ENCODE peak calls at places on chromosomes 16 and 17, in six cellular contexts. Y is mucosa of descending colon, P is brain microvascular endothelial cell, B is Peyer's patch, M is A549, R is neural progenitor cell. U is an unnamed sample.

GRCh38 chr16:50152807-50153647 is at the start of gene TENT4B:
- DNase-seq in B (peak; percentile 94), P (peak; percentile 77), R (peak; percentile 92), M (peak; percentile 85), Y (peak; percentile 94), U (peak; percentile 88)

GRCh38 chr16:47721016-47721673 is 260.0 kb downstream of the PHKB start:
- DNase-seq in P (no peak), B (no peak), M (no peak), R (no peak), Y (no peak), U (no peak)

GRCh38 chr16:85396879-85397871 is 215.9 kb upstream of the GSE1 start:
- DNase-seq in M (no peak), R (no peak), B (peak; percentile 70), Y (peak; percentile 55), P (no peak), U (peak; percentile 15)

GRCh38 chr17:82297280-82297803 is 20.1 kb downstream of the CD7 start:
- DNase-seq in M (peak; percentile 93), B (peak; percentile 98), P (peak; percentile 90), R (no peak), Y (peak; percentile 95), U (peak; percentile 72)

GRCh38 chr16:14325921-14326401 is 254.8 kb downstream of the MRTFB start:
- DNase-seq in P (no peak), Y (no peak), R (peak; percentile 45), B (no peak), M (no peak), U (no peak)

GRCh38 chr16:31451681-31452351 is 7.5 kb upstream of the ARMC5 start:
- DNase-seq in Y (peak; percentile 64), B (peak; percentile 66), P (peak; percentile 64), R (peak; percentile 79), M (peak; percentile 82), U (peak; percentile 46)

GRCh38 chr17:69608808-69609494 is 194.5 kb downstream of the MAP2K6 start:
- DNase-seq in Y (no peak), R (no peak), M (no peak), P (peak; percentile 79), B (no peak), U (no peak)

GRCh38 chr16:14070877-14071575 is at the start of gene MRTFB:
- DNase-seq in B (peak; percentile 90), M (peak; percentile 76), R (peak; percentile 95), P (peak; percentile 40), Y (peak; percentile 87), U (peak; percentile 81)

GRCh38 chr16:12677472-12677871 is 126.2 kb downstream of the CPPED1 start:
- DNase-seq in B (no peak), R (no peak), Y (no peak), M (no peak), P (no peak), U (no peak)

GRCh38 chr16:24309222-24309905 is 53.2 kb downstream of the CACNG3 start:
- DNase-seq in M (no peak), P (peak; percentile 35), R (peak; percentile 13), B (no peak), Y (no peak), U (no peak)

GRCh38 chr17:48011405-48012150 is 26.0 kb downstream of the COPZ2 start:
- DNase-seq in M (peak; percentile 78), Y (no peak), B (peak; percentile 73), R (peak; percentile 64), P (peak; percentile 40), U (no peak)

GRCh38 chr16:12193688-12194087 is 217.2 kb downstream of the SNX29 start:
- DNase-seq in Y (no peak), M (no peak), R (no peak), B (no peak), P (no peak), U (no peak)

GRCh38 chr17:67227488-67227887 is 17.5 kb downstream of the HELZ start:
- DNase-seq in B (no peak), Y (no peak), R (no peak), M (no peak), P (no peak), U (no peak)

GRCh38 chr17:35238817-35239216 is 4.1 kb upstream of the SLFN5 start:
- DNase-seq in B (no peak), M (peak; percentile 24), Y (no peak), R (no peak), P (peak; percentile 43), U (no peak)

GRCh38 chr16:86300746-86301480 is 209.4 kb upstream of the FOXF1 start:
- DNase-seq in R (peak; percentile 69), P (no peak), M (no peak), B (no peak), Y (no peak), U (no peak)

GRCh38 chr16:31253642-31254045 is 6.1 kb upstream of the ITGAM start:
- DNase-seq in R (no peak), B (peak; percentile 70), M (peak; percentile 76), P (no peak), Y (no peak), U (peak; percentile 20)

GRCh38 chr16:684067-684794 is at the start of gene JMJD8:
- DNase-seq in M (peak; percentile 90), P (peak; percentile 89), R (peak; percentile 97), Y (peak; percentile 99), B (peak; percentile 99), U (peak; percentile 98)

GRCh38 chr17:55717898-55718735 is 4.5 kb downstream of the TMEM100 start:
- DNase-seq in P (peak; percentile 82), R (peak; percentile 85), M (peak; percentile 39), Y (no peak), B (peak; percentile 93), U (peak; percentile 75)

GRCh38 chr17:74547736-74548135 is 1.8 kb upstream of the CD300C start:
- DNase-seq in Y (no peak), B (no peak), R (no peak), M (no peak), P (no peak), U (no peak)

GRCh38 chr17:19706791-19707727 is 9.3 kb downstream of the SLC47A2 start:
- DNase-seq in B (no peak), R (peak; percentile 71), Y (no peak), M (no peak), P (no peak), U (no peak)

GRCh38 chr16:85422374-85423185 is 190.5 kb upstream of the GSE1 start:
- DNase-seq in P (no peak), B (peak; percentile 90), M (no peak), Y (peak; percentile 90), R (peak; percentile 74), U (peak; percentile 5)

GRCh38 chr16:53506254-53506653 is 3.2 kb upstream of the AKTIP start:
- DNase-seq in M (no peak), P (no peak), R (no peak), Y (no peak), B (no peak), U (no peak)

GRCh38 chr17:17757391-17757791 is 76.1 kb downstream of the RAI1 start:
- DNase-seq in R (no peak), B (peak; percentile 75), M (no peak), Y (peak; percentile 56), P (no peak), U (no peak)

GRCh38 chr17:47413872-47414271 is 90.1 kb downstream of the EFCAB13 start:
- DNase-seq in Y (no peak), P (peak; percentile 6), B (no peak), R (no peak), M (no peak), U (no peak)

DNA sequence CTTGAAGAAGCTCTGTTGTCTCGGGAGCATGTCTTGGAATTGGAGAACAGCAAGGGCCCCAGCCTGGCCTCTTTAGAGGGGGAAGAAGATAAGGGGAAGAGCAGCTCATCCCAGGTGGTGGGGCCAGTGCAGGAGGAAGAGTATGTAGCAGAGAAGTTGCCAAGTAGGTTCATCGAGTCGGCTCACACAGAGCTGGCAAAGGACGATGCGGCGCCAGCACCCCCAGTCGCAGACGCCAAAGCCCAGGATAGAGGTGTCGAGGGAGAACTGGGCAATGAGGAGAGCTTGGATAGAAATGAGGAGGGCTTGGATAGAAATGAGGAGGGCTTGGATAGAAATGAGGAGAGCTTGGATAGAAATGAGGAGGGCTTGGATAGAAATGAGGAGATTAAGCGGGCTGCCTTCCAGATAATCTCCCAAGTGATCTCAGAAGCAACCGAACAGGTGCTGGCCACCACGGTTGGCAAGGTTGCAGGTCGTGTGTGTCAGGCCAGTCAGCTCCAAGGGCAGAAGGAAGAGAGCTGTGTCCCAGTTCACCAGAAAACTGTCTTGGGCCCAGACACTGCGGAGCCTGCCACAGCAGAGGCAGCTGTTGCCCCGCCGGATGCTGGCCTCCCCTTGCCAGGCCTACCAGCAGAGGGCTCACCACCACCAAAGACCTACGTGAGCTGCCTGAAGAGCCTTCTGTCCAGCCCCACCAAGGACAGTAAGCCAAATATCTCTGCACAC is 21.2 kb downstream of the AKAP1 start:
- DNase-seq in P (no peak), B (peak; percentile 53), R (peak; percentile 50), M (no peak), Y (no peak), U (peak; percentile 41)
- TF ChIP-seq CTCF in P (peak; percentile 58), B (peak; percentile 47), R (peak; percentile 51), M (peak; percentile 52), Y (peak; percentile 18), U (peak; percentile 59)

GRCh38 chr16:88497561-88498420 is 44.7 kb downstream of the ZFPM1 start:
- DNase-seq in R (no peak), Y (no peak), M (no peak), B (no peak), P (peak; percentile 1), U (no peak)
- H3K4me3 ChIP-seq in R (no peak overlapping the region), Y (no peak overlapping the region), M (no peak overlapping the region), B (no peak overlapping the region), P (no peak overlapping the region), U (no peak overlapping the region)

GRCh38 chr17:49846938-49847712 is 744 bp downstream of the TAC4 start:
- DNase-seq in P (no peak), Y (no peak), R (no peak), M (no peak), B (no peak), U (no peak)

GRCh38 chr17:49842846-49843245 is 5.0 kb downstream of the TAC4 start:
- DNase-seq in P (no peak), R (no peak), Y (no peak), M (no peak), B (no peak), U (no peak)

GRCh38 chr17:49841548-49841947 is 6.3 kb downstream of the TAC4 start:
- DNase-seq in B (no peak), R (no peak), Y (no peak), P (no peak), M (no peak), U (no peak)

GRCh38 chr17:49845210-49845782 is 2.6 kb downstream of the TAC4 start:
- DNase-seq in B (no peak), Y (no peak), R (no peak), P (no peak), M (no peak), U (peak; percentile 67)

GRCh38 chr17:49843774-49844350 is 4.0 kb downstream of the TAC4 start:
- DNase-seq in P (no peak), Y (no peak), M (peak; percentile 69), B (no peak), R (peak; percentile 57), U (no peak)
- TF ChIP-seq CTCF in P (peak; percentile 66), Y (no peak), M (peak; percentile 46), B (peak; percentile 13), R (peak; percentile 58), U (peak; percentile 29)

DNA sequence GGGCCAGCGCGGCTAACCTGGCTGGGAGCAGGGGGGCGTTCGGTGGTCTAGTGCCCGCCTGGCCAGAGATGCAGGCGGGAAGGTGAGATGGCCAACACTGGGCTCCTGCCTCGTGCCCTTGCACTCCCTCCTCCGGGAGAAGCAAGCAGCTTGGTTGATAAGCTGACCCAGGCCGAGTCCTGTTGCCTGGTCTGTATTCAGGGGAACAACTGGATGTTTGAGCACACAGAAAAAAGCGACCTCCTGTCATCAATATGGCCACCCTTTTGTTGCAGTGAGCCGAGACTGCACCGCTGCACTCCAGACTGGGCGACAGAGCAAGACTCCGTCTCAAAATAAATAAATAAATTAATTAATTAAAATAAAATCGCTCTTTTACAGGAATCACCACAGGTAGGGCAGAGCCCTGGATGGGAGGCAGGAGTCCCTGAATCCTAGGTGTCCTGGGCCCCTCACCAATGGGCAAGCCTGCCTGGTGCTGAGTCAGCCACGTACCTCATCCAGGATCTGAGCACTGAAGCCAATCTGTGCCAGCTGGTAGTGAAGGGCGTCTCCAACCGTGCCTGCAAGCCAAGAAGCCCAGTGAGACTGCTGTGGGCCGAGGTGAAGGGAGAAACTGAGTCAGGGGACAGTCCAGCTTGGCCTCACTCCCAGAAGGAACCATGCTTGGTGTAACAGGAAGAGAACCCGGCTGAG is 31.8 kb downstream of the HASPIN start:
- DNase-seq in B (no peak), P (no peak), M (no peak), Y (no peak), R (no peak), U (no peak)
- H3K4me3 ChIP-seq in B (peak overlapping the region; percentile 58), P (no peak overlapping the region), M (peak overlapping the region; percentile 36), Y (no peak overlapping the region), R (peak overlapping the region; percentile 45), U (peak overlapping the region; percentile 34)